ENCODE peak calls at places on chromosomes 11 and 22, in eight cellular contexts. W is psoas muscle; R is Peyer's patch; N is pancreas; A is neural progenitor cell; J is upper lobe of right lung; B is CD4-positive, CD25-positive, alpha-beta regulatory T cell; Q is BE2C. P is an unnamed sample.

GRCh38 chr11:6670202-6670830 is 12.8 kb downstream of the MRPL17 start:
- DNase-seq in W (no peak), R (no peak), N (no peak), A (no peak), J (no peak), B (no peak), Q (no peak), P (no peak)

GRCh38 chr11:13135385-13136271 is 126.5 kb downstream of the RASSF10 start:
- DNase-seq in W (no peak), R (no peak), N (no peak), A (peak; percentile 69), J (no peak), B (no peak), Q (no peak), P (no peak)

GRCh38 chr11:36702330-36703054 is 104.5 kb upstream of the RAG2 start:
- DNase-seq in W (no peak), R (no peak), N (no peak), A (peak; percentile 78), J (no peak), B (no peak), Q (peak; percentile 18), P (no peak)

GRCh38 chr22:35397095-35397904 is 2.6 kb upstream of the MCM5 start:
- DNase-seq in W (no peak), R (no peak), N (no peak), A (no peak), J (no peak), B (no peak), Q (no peak), P (no peak)

GRCh38 chr11:34050967-34051348 is 573 bp upstream of the CAPRIN1 start:
- DNase-seq in W (no peak), R (no peak), N (no peak), A (no peak), J (no peak), B (no peak), Q (no peak), P (no peak)

GRCh38 chr11:1757861-1758610 is 5.7 kb downstream of the CTSD start:
- DNase-seq in W (peak; percentile 62), R (peak; percentile 83), N (no peak), A (no peak), J (peak; percentile 69), B (no peak), Q (no peak), P (peak; percentile 69)

GRCh38 chr22:20221421-20222340 is 46.4 kb downstream of the RTN4R start:
- DNase-seq in W (no peak), R (no peak), N (peak; percentile 75), A (no peak), J (no peak), B (no peak), Q (no peak), P (no peak)

GRCh38 chr22:40323681-40324083 is 22.6 kb upstream of the ADSL start:
- DNase-seq in W (no peak), R (no peak), N (no peak), A (no peak), J (no peak), B (no peak), Q (no peak), P (peak; percentile 49)

GRCh38 chr22:35995772-35996171 is 32.9 kb downstream of the RBFOX2 start:
- DNase-seq in W (peak; percentile 84), R (no peak), N (no peak), A (no peak), J (no peak), B (no peak), Q (peak; percentile 44), P (no peak)

GRCh38 chr11:17256512-17256911 is 20.0 kb upstream of the NUCB2 start:
- DNase-seq in W (no peak), R (no peak), N (no peak), A (no peak), J (no peak), B (no peak), Q (no peak), P (no peak)

GRCh38 chr22:24424001-24424900 is 3.1 kb upstream of the ADORA2A start:
- DNase-seq in W (peak; percentile 59), R (no peak), N (no peak), A (peak; percentile 67), J (no peak), B (peak; percentile 30), Q (no peak), P (peak; percentile 28)

GRCh38 chr11:12636871-12637410 is 37.3 kb upstream of the TEAD1 start:
- DNase-seq in W (no peak), R (no peak), N (no peak), A (no peak), J (no peak), B (no peak), Q (no peak), P (no peak)

GRCh38 chr22:42368379-42369249 is 63.6 kb downstream of the NFAM1 start:
- DNase-seq in W (no peak), R (peak; percentile 24), N (no peak), A (peak; percentile 76), J (no peak), B (peak; percentile 39), Q (no peak), P (peak; percentile 42)

GRCh38 chr22:37542959-37543358 is 17.3 kb upstream of the CDC42EP1 start:
- DNase-seq in W (no peak), R (no peak), N (no peak), A (no peak), J (no peak), B (no peak), Q (no peak), P (no peak)

DNA sequence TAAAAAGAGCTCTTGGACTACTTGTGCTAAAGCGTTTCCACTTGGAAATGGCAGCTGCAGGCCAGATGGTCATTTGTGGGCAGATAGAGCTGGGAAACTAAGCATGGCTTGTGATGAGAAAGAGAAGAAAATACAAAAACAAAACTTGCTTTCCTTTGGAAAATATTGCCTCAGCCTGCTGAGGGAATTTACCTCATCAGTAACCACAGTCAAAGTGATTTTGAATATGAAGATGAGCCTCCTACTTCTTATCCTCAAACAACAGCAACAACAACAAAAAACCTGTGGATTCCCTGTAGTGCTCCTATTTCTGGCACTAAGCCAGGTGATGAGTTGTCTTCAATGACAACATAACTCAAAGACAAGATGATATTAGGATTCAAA is 62.7 kb upstream of the FIBIN start:
- DNase-seq in W (no peak), R (no peak), N (no peak), A (no peak), J (no peak), B (no peak), Q (no peak), P (no peak)
- H3K27me3 ChIP-seq in W (no peaks in the 10 kb centered on the region), R (no peaks in the 10 kb centered on the region), N (no peaks in the 10 kb centered on the region), A (peaks cover 52% of the 10 kb centered on the region), J (no peaks in the 10 kb centered on the region), B (no peaks in the 10 kb centered on the region), Q (no peaks in the 10 kb centered on the region), P (no peaks in the 10 kb centered on the region)

DNA sequence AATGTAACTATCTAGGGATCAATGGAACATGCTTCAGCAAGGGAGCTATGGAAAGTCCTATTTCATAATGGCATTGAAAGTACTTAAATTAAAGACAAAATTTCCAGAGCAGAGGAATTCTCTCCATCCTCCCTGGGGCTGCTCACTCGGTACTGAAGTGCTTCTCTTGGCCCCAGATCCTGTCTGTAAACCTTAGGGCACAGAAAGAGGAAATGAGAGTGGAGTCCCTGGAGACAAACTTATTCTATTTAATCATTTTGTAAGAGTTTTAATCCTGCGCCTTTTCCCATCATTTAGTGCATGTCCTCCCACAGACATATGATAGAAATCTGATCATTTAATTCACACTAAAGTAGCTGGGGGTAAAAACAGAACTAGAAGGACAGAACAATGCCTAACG is 20.9 kb upstream of the PAMR1 start:
- DNase-seq in W (no peak), R (no peak), N (no peak), A (no peak), J (no peak), B (no peak), Q (no peak), P (no peak)
- H3K4me1 ChIP-seq in W (no peaks in the 10 kb centered on the region), R (no peaks in the 10 kb centered on the region), N (no peaks in the 10 kb centered on the region), A (peaks cover 81% of the 10 kb centered on the region), J (no peaks in the 10 kb centered on the region), B (no peaks in the 10 kb centered on the region), Q (no peaks in the 10 kb centered on the region), P (no peaks in the 10 kb centered on the region)

DNA sequence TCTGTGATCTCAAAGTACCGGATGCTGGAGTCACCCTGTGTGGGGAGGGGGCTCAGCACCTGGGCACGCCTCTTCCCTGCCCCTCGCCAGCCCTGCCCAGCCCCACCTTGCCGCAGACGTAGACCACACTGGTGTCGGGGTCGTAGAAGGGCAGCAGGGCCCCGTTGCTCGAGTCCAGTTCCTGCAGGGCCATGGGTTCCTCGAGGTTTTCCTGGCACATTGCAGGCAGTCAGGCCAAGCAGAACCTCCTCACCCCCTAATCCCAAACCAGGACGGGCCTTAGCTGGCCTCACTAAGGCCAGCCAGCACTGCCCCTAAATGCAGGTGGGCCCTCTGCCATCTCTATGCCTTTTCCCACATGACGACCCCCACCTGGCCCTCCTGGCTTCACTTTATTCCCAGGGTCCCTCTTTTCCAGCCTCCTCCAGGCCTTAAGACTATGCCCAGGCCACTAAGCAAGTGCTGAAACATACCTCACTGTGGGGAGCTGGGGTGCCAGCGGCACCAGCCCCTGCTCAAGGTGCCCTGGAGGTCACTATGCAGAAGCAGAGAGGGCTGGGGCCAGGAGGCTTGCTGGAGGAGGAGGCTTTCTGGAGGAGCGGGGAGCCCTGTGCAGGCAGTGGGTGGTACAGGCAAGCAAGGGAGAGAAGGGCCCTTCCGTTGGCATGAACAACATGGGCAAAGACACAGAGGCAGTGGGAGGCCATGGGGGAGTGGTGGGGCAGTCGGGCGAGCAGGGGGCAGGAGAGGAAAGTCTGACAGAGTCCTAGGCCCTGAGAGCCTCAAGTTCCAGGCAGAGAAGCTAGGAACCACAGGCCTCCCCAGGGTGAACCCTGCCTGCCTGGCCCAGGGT is 2.8 kb downstream of the CORO1B start:
- DNase-seq in W (no peak), R (no peak), N (peak; percentile 43), A (no peak), J (no peak), B (no peak), Q (no peak), P (no peak)
- H3K4me3 ChIP-seq in W (no peak overlapping the region), R (no peak overlapping the region), N (no peak overlapping the region), A (no peak overlapping the region), J (no peak overlapping the region), B (peak overlapping the region; percentile 37), Q (no peak overlapping the region), P (no peak overlapping the region)

GRCh38 chr11:434496-434895 is 7.3 kb downstream of the ANO9 start:
- DNase-seq in W (peak; percentile 44), R (no peak), N (no peak), A (no peak), J (no peak), B (no peak), Q (no peak), P (no peak)

GRCh38 chr11:431921-432320 is 9.9 kb downstream of the ANO9 start:
- DNase-seq in W (no peak), R (no peak), N (no peak), A (no peak), J (no peak), B (no peak), Q (no peak), P (no peak)

GRCh38 chr11:433111-433510 is 8.7 kb downstream of the ANO9 start:
- DNase-seq in W (peak; percentile 45), R (no peak), N (no peak), A (no peak), J (no peak), B (no peak), Q (no peak), P (no peak)

GRCh38 chr11:432501-433100 is 9.2 kb downstream of the ANO9 start:
- DNase-seq in W (peak; percentile 48), R (no peak), N (peak; percentile 26), A (no peak), J (no peak), B (no peak), Q (no peak), P (no peak)

DNA sequence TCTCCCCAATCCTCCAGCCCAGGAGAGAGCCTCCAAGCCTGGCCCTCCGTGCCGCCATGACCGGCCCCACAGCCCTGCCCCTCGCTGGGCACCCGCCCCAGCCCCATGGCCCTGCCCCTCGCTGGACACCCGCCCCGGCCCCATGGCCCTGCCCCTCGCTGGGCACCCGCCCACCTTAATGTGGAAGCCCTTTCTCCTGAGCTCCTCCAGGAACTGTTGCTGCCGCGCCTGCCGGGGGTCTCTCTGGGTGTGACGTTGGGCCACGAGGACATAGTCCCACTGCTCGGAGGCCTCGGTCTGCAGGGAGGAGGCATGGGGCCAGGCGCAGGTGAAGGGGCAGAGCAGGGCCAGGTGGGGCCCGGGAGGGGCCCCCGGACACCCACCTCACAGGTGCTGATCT is 8.2 kb downstream of the ANO9 start:
- DNase-seq in W (peak; percentile 53), R (no peak), N (peak; percentile 27), A (no peak), J (no peak), B (no peak), Q (no peak), P (no peak)
- H3K27me3 ChIP-seq in W (no peaks in the 10 kb centered on the region), R (no peaks in the 10 kb centered on the region), N (no peaks in the 10 kb centered on the region), A (no peaks in the 10 kb centered on the region), J (no peaks in the 10 kb centered on the region), B (no peaks in the 10 kb centered on the region), Q (no peaks in the 10 kb centered on the region), P (no peaks in the 10 kb centered on the region)